ENCODE peak calls at places on chromosomes 5 and 9, in nine cellular contexts. T, N, A, L, M, K, X, J and R are unnamed samples.

GRCh38 chr9:35603506-35603985 is 1.5 kb upstream of the TESK1 start:
- DNase-seq in A (no peak), T (no peak), M (peak), X (no peak), N (no peak), K (no peak), J (peak), L (peak), R (peak)

GRCh38 chr5:158398360-158399201 is 539.6 kb upstream of the CLINT1 start:
- DNase-seq in T (no peak), N (no peak), X (no peak), L (no peak), J (no peak), A (no peak), M (no peak), K (no peak), R (no peak)

GRCh38 chr5:160398806-160399205 is 1.0 kb downstream of the FAM200C start:
- DNase-seq in A (no peak), L (no peak), X (no peak), M (no peak), J (no peak), N (no peak), K (no peak), T (no peak), R (no peak)

GRCh38 chr9:133476531-133476930 is 2.4 kb downstream of the SLC2A6 start:
- DNase-seq in X (no peak), N (no peak), T (no peak), A (no peak), J (no peak), L (no peak), K (no peak), M (no peak), R (no peak)

GRCh38 chr9:70398145-70398556 is 16.3 kb downstream of the KLF9 start:
- DNase-seq in N (no peak), L (no peak), K (no peak), M (no peak), A (peak), T (no peak), X (peak), J (no peak), R (no peak)

GRCh38 chr9:124038790-124039633 is 27.4 kb downstream of the LHX2 start:
- DNase-seq in N (no peak), X (no peak), M (no peak), K (no peak), T (no peak), J (no peak), L (no peak), A (no peak), R (no peak)

GRCh38 chr5:148585988-148586387 is 68.3 kb downstream of the HTR4 start:
- DNase-seq in L (no peak), N (no peak), X (no peak), A (peak), K (no peak), T (no peak), J (no peak), M (no peak), R (no peak)

GRCh38 chr5:150298701-150299451 is 3.8 kb downstream of the ARSI start:
- DNase-seq in M (no peak), X (no peak), L (no peak), J (no peak), A (no peak), N (no peak), K (no peak), T (no peak), R (peak)

GRCh38 chr5:59466271-59466670 is 427.3 kb downstream of the PDE4D start:
- DNase-seq in L (no peak), N (no peak), X (no peak), M (no peak), A (no peak), T (no peak), J (no peak), K (no peak), R (no peak)

GRCh38 chr9:133406039-133406438 is 11.8 kb downstream of the REXO4 start:
- DNase-seq in N (peak), J (no peak), T (no peak), M (no peak), A (no peak), X (no peak), K (no peak), L (no peak), R (no peak)

GRCh38 chr5:141747152-141747640 is 65.2 kb upstream of the ARAP3 start:
- DNase-seq in X (no peak), L (peak), N (peak), M (peak), A (peak), T (peak), K (no peak), J (no peak), R (peak)

GRCh38 chr5:93967923-93968322 is 226.5 kb upstream of the POU5F2 start:
- DNase-seq in T (no peak), L (no peak), N (no peak), A (no peak), X (no peak), J (no peak), M (no peak), K (no peak), R (no peak)

GRCh38 chr5:366541-367357 is 45.2 kb downstream of the AHRR start:
- DNase-seq in J (no peak), X (no peak), N (no peak), M (peak), L (no peak), A (no peak), T (no peak), K (no peak), R (peak)

GRCh38 chr9:107019216-107019615 is 156.2 kb downstream of the ZNF462 start:
- DNase-seq in A (no peak), J (no peak), T (no peak), N (no peak), M (no peak), X (no peak), L (no peak), K (no peak), R (no peak)

GRCh38 chr9:94859891-94860290 is 133.4 kb downstream of the AOPEP start:
- DNase-seq in T (no peak), N (no peak), K (no peak), M (no peak), X (no peak), A (no peak), L (no peak), J (no peak), R (no peak)

GRCh38 chr5:13944564-13945195 is at the start of gene DNAH5:
- DNase-seq in T (no peak), K (no peak), L (no peak), M (no peak), X (no peak), N (no peak), J (no peak), A (no peak), R (no peak)

GRCh38 chr5:72363146-72363802 is 43.1 kb downstream of the PTCD2 start:
- DNase-seq in T (no peak), K (no peak), N (no peak), A (no peak), X (no peak), M (no peak), J (no peak), L (no peak), R (no peak)

GRCh38 chr5:134568761-134569725 is 43.6 kb downstream of the JADE2 start:
- DNase-seq in T (peak), N (peak), M (peak), X (no peak), L (peak), K (no peak), A (no peak), J (no peak), R (peak)

GRCh38 chr9:125261501-125262216 is at the start of gene GAPVD1:
- DNase-seq in T (peak), J (peak), A (peak), K (peak), N (peak), X (peak), L (peak), M (peak), R (peak)

GRCh38 chr5:36728697-36729543 is 122.5 kb downstream of the SLC1A3 start:
- DNase-seq in K (no peak), T (no peak), A (peak), J (no peak), L (no peak), X (peak), M (no peak), N (no peak), R (no peak)

GRCh38 chr9:134648701-134649525 is 7.3 kb downstream of the COL5A1 start:
- DNase-seq in M (no peak), L (no peak), K (no peak), J (no peak), T (peak), X (peak), N (peak), A (no peak), R (no peak)

GRCh38 chr5:173395257-173395932 is 67.2 kb upstream of the STC2 start:
- DNase-seq in L (no peak), T (no peak), X (no peak), K (no peak), J (no peak), M (no peak), A (peak), N (no peak), R (no peak)

GRCh38 chr9:26463841-26464240 is 428.8 kb downstream of the CAAP1 start:
- DNase-seq in J (no peak), X (no peak), M (no peak), A (no peak), T (no peak), N (no peak), K (no peak), L (no peak), R (no peak)

GRCh38 chr5:94429566-94429965 is 188.8 kb downstream of the KIAA0825 start:
- DNase-seq in X (no peak), J (no peak), M (no peak), K (no peak), T (no peak), N (peak), L (no peak), A (no peak), R (no peak)

GRCh38 chr9:131593936-131594665 is 48.8 kb downstream of the PRRT1B start:
- DNase-seq in A (no peak), X (no peak), T (no peak), N (peak), M (no peak), J (no peak), K (no peak), L (no peak), R (no peak)